ENCODE peak calls at places on chromosomes 2 and 18, in five cellular contexts. D, V, R, K and Z are unnamed samples.
A peak's percentile ranks its signal among the peaks of the same experiment; 100 is the strongest.

GRCh38 chr18:57475903-57476302 is 40.7 kb downstream of the ONECUT2 start:
- DNase-seq in R (no peak), K (no peak), V (no peak), D (no peak), Z (no peak)

GRCh38 chr2:177042311-177042710 is 170.3 kb upstream of the HNRNPA3 start:
- DNase-seq in R (no peak), D (no peak), V (no peak), K (no peak), Z (no peak)

GRCh38 chr18:48933578-48934399 is 17.0 kb downstream of the SMAD7 start:
- DNase-seq in D (no peak), K (no peak), V (no peak), R (no peak), Z (no peak)

GRCh38 chr2:240999873-241000541 is 1.6 kb downstream of the SNED1 start:
- DNase-seq in V (no peak), K (no peak), R (no peak), D (peak; percentile 56), Z (peak; percentile 36)

GRCh38 chr2:56456791-56457190 is 273.0 kb downstream of the CCDC85A start:
- DNase-seq in K (no peak), R (no peak), V (no peak), D (no peak), Z (no peak)

GRCh38 chr18:53796042-53796729 is 428.3 kb downstream of the MBD2 start:
- DNase-seq in K (peak; percentile 10), D (no peak), R (no peak), V (no peak), Z (no peak)

GRCh38 chr2:163405298-163405697 is 330.5 kb downstream of the FIGN start:
- DNase-seq in R (no peak), V (peak; percentile 6), K (no peak), D (no peak), Z (no peak)

GRCh38 chr2:237723613-237724012 is 75.0 kb upstream of the RBM44 start:
- DNase-seq in K (peak; percentile 51), D (no peak), V (peak; percentile 70), R (peak; percentile 51), Z (no peak)

GRCh38 chr2:120397362-120397811 is 51.5 kb downstream of the INHBB start:
- DNase-seq in V (no peak), K (no peak), R (peak; percentile 74), D (peak; percentile 39), Z (no peak)

GRCh38 chr2:221818569-221818968 is 246.5 kb upstream of the EPHA4 start:
- DNase-seq in K (no peak), R (no peak), D (no peak), V (no peak), Z (no peak)

GRCh38 chr2:234970467-234970866 is 18.6 kb downstream of the SH3BP4 start:
- DNase-seq in V (no peak), D (no peak), R (no peak), K (no peak), Z (no peak)

GRCh38 chr2:127993659-127994058 is 34.2 kb downstream of the SAP130 start:
- DNase-seq in D (no peak), R (no peak), K (no peak), V (no peak), Z (no peak)

GRCh38 chr2:160294889-160295288 is 94.8 kb upstream of the ITGB6 start:
- DNase-seq in D (no peak), V (no peak), R (no peak), K (no peak), Z (no peak)

GRCh38 chr2:164655750-164656149 is 34.5 kb upstream of the GRB14 start:
- DNase-seq in D (no peak), V (no peak), K (no peak), R (no peak), Z (no peak)

GRCh38 chr2:15673919-15674636 is 82.4 kb downstream of the DDX1 start:
- DNase-seq in V (no peak), K (no peak), R (no peak), D (no peak), Z (no peak)

GRCh38 chr2:941811-942360 is 8.8 kb upstream of the SNTG2 start:
- DNase-seq in D (no peak), V (no peak), K (no peak), R (no peak), Z (no peak)

GRCh38 chr18:2515908-2516625 is 55.2 kb downstream of the METTL4 start:
- DNase-seq in R (peak; percentile 24), D (no peak), K (peak; percentile 7), V (peak; percentile 65), Z (no peak)

GRCh38 chr2:238155051-238155760 is 3.6 kb upstream of the ERFE start:
- DNase-seq in R (no peak), K (no peak), D (peak; percentile 25), V (no peak), Z (no peak)

GRCh38 chr2:237258146-237258545 is 155.8 kb downstream of the COL6A3 start:
- DNase-seq in D (no peak), V (no peak), K (no peak), R (no peak), Z (no peak)

GRCh38 chr18:79765491-79766245 is 32.1 kb upstream of the KCNG2 start:
- DNase-seq in R (no peak), K (no peak), V (no peak), D (peak; percentile 18), Z (no peak)

GRCh38 chr2:195956725-195957124 is 111.9 kb downstream of the DNAH7 start:
- DNase-seq in R (no peak), D (no peak), V (no peak), K (no peak), Z (no peak)

GRCh38 chr2:165874445-165875039 is 79.0 kb downstream of the TTC21B start:
- DNase-seq in K (peak; percentile 57), V (peak; percentile 81), D (no peak), R (peak; percentile 28), Z (no peak)

GRCh38 chr18:44743626-44744025 is 62.9 kb downstream of the SETBP1 start:
- DNase-seq in K (no peak), R (no peak), V (no peak), D (no peak), Z (no peak)

DNA sequence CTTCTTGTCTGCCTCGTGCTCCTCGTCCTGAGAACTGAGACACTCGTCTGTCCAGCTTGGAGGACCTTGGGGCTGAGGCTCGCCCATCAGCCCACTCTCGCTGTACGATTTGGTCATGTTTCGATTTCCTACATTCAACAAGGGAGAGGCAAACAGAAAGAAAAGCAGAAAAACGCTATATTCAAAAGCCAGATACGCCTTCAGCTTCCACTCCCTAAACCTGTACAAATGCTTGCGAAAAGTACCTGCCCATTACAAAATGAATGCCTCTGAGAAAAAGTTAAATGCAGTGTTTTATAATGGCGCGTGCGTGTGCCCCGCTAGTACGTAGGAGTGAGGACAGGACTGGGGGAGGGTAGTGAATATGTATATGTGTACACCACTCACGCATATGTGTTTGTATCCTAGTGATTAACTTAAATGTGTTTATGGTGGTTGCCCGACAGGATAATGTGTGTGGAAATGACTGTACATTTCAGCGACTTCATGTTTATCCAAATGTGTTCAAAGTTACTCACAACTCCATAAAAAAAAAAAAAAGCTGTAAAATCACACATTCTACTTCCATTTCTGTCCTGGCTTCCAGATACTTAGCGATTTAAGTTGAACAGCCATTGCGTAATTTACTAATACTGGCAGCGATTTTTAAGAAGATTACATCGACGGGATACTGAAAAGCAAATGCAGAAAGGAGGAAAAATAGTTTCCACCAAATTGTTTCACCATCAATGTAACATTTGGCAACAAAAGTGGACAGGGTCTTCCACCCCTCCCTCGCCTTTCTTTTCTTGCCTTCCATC is 1.4 kb downstream of the NEUROD1 start:
- DNase-seq in D (no peak), K (no peak), V (no peak), R (no peak), Z (no peak)
- TF ChIP-seq CTCF in D (no peak), K (no peak), V (no peak), R (no peak), Z (no peak)

DNA sequence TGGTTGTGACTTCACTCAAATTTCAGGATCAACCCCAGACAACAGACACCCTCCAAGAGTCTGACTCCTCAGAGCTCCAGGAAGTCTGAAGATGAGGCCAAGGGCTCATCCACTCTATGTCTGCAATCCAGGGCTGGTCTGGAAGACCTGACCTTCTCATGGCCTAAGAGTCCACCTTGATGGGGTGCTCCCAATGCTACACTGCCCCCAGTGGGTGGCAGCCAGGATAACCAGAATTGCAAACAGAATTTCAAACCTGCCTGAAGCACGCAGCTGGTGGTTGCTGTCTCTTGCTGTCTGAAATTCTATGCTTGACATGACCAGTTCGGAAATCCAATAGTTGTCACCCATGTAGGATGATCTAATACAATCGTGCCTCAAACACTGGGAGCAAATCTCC is 96.0 kb downstream of the UXS1 start:
- DNase-seq in D (no peak), V (peak; percentile 12), R (no peak), K (no peak), Z (no peak)
- TF ChIP-seq CTCF in D (peak; percentile 17), V (peak; percentile 62), R (no peak), K (no peak), Z (peak; percentile 32)

DNA sequence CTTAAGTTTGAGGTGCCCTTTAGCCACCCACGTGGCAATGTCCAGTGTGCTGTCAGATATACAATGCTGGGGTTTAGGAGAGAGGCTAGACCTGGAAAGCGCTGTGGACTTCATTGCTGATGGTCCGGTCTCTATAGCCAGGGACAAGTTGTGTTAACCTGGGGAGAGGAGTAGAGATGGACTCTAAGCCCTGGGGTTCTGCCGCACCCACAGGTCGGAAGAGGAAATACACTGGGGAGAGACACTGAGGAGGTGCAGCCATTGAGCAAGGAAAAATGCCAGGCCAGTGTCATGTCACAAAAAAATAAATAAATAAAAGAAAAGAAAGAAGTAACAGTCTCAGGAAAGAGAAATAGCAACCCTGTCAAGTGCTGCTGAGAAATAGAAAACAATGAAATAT is 106.9 kb upstream of the CBLN2 start:
- DNase-seq in V (no peak), K (no peak), R (no peak), D (no peak), Z (no peak)
- TF ChIP-seq CTCF in V (no peak), K (no peak), R (no peak), D (no peak), Z (no peak)

GRCh38 chr2:232438051-232438450 is 17.9 kb upstream of the ALPI start:
- DNase-seq in R (no peak), V (no peak), K (no peak), D (no peak), Z (no peak)

GRCh38 chr2:232439758-232440135 is 16.2 kb upstream of the ALPI start:
- DNase-seq in D (peak; percentile 20), R (no peak), V (no peak), K (no peak), Z (no peak)

GRCh38 chr2:232441147-232441651 is 14.8 kb upstream of the ALPI start:
- DNase-seq in K (no peak), V (no peak), R (no peak), D (peak; percentile 50), Z (no peak)

GRCh38 chr2:232437130-232437620 is 18.8 kb upstream of the ALPI start:
- DNase-seq in K (no peak), V (no peak), R (no peak), D (peak; percentile 39), Z (no peak)

DNA sequence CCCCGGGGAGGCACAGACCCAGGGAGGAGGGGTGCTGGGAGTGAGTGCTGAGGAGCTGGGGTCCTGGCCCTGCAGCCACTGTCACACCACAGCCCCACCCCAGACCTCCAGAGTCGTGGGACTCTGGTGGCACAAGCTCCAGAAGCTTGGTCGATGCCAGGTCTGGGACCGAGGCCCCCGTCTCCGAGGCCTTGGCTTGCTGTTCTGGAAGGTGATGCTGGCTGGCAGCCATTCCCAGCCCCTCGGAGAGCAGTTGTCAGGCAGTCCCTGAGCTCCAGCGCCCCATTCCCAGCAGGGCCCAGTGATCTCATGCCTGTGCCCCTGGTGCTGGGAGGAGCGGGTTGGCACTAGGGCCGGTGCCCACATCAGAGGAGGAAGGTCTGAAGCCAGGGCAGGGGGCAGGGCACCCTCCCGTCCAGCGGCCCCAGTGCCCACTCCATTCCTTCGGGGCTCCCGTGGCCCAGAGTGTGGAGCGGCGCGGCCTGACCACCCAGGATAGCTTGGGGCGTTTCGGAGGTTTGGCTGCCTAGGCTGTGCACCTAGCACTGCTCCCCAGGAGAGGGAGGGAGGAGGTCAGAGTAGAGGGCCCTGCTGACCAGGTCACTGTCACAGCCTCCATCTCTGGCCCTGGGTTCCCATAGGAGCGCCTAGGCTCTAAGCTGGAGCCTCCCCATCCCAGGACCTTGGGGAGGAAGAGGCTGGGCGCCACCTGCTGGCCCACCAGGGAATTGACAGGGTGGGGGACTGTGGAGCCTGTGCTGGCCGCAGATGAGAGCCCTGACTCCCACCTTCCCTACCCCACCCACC is 16.8 kb upstream of the ALPI start:
- DNase-seq in V (peak; percentile 28), R (no peak), D (no peak), K (no peak), Z (no peak)
- TF ChIP-seq CTCF in V (peak; percentile 65), R (peak; percentile 63), D (peak; percentile 58), K (peak; percentile 10), Z (peak; percentile 76)